ENCODE peak calls at places on chromosome 21, in seven cellular contexts. E is IMR-90; V is CD8-positive, alpha-beta memory T cell; A is lower lobe of right lung; U is psoas muscle; J is stomach; R is bronchial epithelial cell. P is an unnamed sample.
A peak's percentile ranks its signal among the peaks of the same experiment; 100 is the strongest.

GRCh38 chr21:41348434-41348833 is 13.4 kb upstream of the MX2 start:
- DNase-seq in A (no peak), R (no peak), E (no peak), U (no peak), V (no peak), J (no peak), P (no peak)

GRCh38 chr21:43767980-43768867 is 7.9 kb downstream of the CSTB start:
- DNase-seq in U (peak; percentile 53), J (peak; percentile 74), E (peak; percentile 75), V (no peak), A (peak; percentile 87), R (peak; percentile 89), P (peak; percentile 56)

GRCh38 chr21:41948404-41948895 is 5.4 kb downstream of the C2CD2 start:
- DNase-seq in R (no peak), V (no peak), J (no peak), E (no peak), U (no peak), A (no peak), P (no peak)

GRCh38 chr21:33760641-33761103 is 118.4 kb downstream of the ITSN1 start:
- DNase-seq in J (no peak), E (peak; percentile 86), R (no peak), U (no peak), A (no peak), V (no peak), P (no peak)

GRCh38 chr21:45617021-45617930 is 26.2 kb upstream of the PCBP3 start:
- DNase-seq in R (no peak), J (no peak), U (no peak), A (no peak), V (no peak), E (no peak), P (no peak)

GRCh38 chr21:45592208-45592619 is 50.0 kb upstream of the SLC19A1 start:
- DNase-seq in R (peak; percentile 4), E (no peak), A (peak; percentile 44), U (no peak), J (no peak), V (peak; percentile 43), P (no peak)

GRCh38 chr21:43881283-43881682 is 16.3 kb downstream of the AGPAT3 start:
- DNase-seq in U (no peak), E (no peak), A (no peak), V (no peak), J (no peak), R (no peak), P (no peak)

GRCh38 chr21:44454747-44455523 is at the start of gene LRRC3:
- DNase-seq in U (peak; percentile 88), R (peak; percentile 17), V (peak; percentile 74), E (peak; percentile 30), A (peak; percentile 93), J (peak; percentile 88), P (no peak)

GRCh38 chr21:41360072-41360821 is 1.6 kb upstream of the MX2 start:
- DNase-seq in A (no peak), U (peak; percentile 77), R (peak; percentile 7), J (peak; percentile 79), E (peak; percentile 26), V (no peak), P (no peak)

GRCh38 chr21:43574741-43575465 is 84.4 kb downstream of the HSF2BP start:
- DNase-seq in E (no peak), V (no peak), J (no peak), R (no peak), A (peak; percentile 70), U (peak; percentile 63), P (no peak)

GRCh38 chr21:42239556-42239955 is 20.6 kb downstream of the ABCG1 start:
- DNase-seq in E (no peak), V (no peak), J (no peak), R (no peak), A (no peak), U (peak; percentile 34), P (no peak)

GRCh38 chr21:42537106-42537742 is 23.6 kb downstream of the SLC37A1 start:
- DNase-seq in E (no peak), U (no peak), V (no peak), J (no peak), A (no peak), R (no peak), P (no peak)

GRCh38 chr21:40466893-40467483 is 380.0 kb downstream of the DSCAM start:
- DNase-seq in A (no peak), E (no peak), R (peak; percentile 44), U (no peak), J (no peak), V (no peak), P (peak; percentile 2)

GRCh38 chr21:46021978-46022544 is 40.5 kb downstream of the COL6A1 start:
- DNase-seq in J (peak; percentile 25), U (peak; percentile 87), R (no peak), V (no peak), A (no peak), E (no peak), P (no peak)

GRCh38 chr21:21806711-21807597 is 808.7 kb downstream of the NCAM2 start:
- DNase-seq in R (no peak), E (no peak), J (no peak), V (no peak), U (no peak), A (no peak), P (no peak)

GRCh38 chr21:44299458-44300261 is at the start of gene PFKL:
- DNase-seq in R (peak; percentile 21), E (peak; percentile 20), U (peak; percentile 79), J (peak; percentile 80), A (peak; percentile 80), V (peak; percentile 52), P (no peak)

GRCh38 chr21:28632718-28633408 is 359.8 kb downstream of the LTN1 start:
- DNase-seq in V (no peak), U (no peak), J (no peak), A (no peak), E (peak; percentile 83), R (peak; percentile 100), P (no peak)
- H3K4me3 ChIP-seq in V (no peak overlapping the region), U (no peak overlapping the region), J (no peak overlapping the region), A (no peak overlapping the region), E (no peak overlapping the region), R (no peak overlapping the region), P (no peak overlapping the region)

GRCh38 chr21:35026617-35027557 is 22.2 kb downstream of the RUNX1 start:
- DNase-seq in E (peak; percentile 48), J (peak; percentile 74), U (peak; percentile 76), R (peak; percentile 15), A (peak; percentile 88), V (peak; percentile 73), P (no peak)

GRCh38 chr21:35024475-35024874 is 24.6 kb downstream of the RUNX1 start:
- DNase-seq in A (no peak), U (no peak), E (no peak), J (no peak), V (no peak), R (no peak), P (no peak)

GRCh38 chr21:35025206-35026152 is 23.6 kb downstream of the RUNX1 start:
- DNase-seq in V (no peak), E (no peak), R (no peak), J (no peak), A (no peak), U (no peak), P (no peak)

GRCh38 chr21:35027558-35028450 is 21.3 kb downstream of the RUNX1 start:
- DNase-seq in U (no peak), A (no peak), J (no peak), R (no peak), V (no peak), E (no peak), P (no peak)

DNA sequence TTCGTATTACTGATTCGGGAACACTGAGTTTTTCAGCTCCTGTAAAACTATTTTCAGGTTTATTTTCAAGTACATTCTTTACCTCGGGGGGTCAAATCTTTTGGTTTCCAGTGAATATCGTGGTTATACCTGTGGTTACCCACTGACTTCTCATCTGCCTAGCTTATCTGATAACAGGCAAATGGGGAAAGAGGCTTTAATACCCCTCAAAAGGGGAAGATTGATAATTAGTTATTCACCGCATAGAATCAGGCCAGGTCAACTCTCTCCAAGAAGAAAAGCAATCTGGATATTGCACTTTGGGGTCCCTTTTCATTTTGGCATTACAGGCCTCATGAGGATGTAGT is 23.0 kb downstream of the RUNX1 start:
- DNase-seq in V (no peak), U (no peak), J (no peak), A (no peak), R (no peak), E (no peak), P (no peak)
- H3K4me3 ChIP-seq in V (peak overlapping the region; percentile 21), U (peak overlapping the region; percentile 11), J (no peak overlapping the region), A (peak overlapping the region; percentile 31), R (no peak overlapping the region), E (no peak overlapping the region), P (no peak overlapping the region)

GRCh38 chr21:15731243-15731613 is 1.4 kb downstream of the USP25 start:
- DNase-seq in U (no peak), V (no peak), A (no peak), E (no peak), J (no peak), R (peak; percentile 75), P (no peak)

GRCh38 chr21:15729674-15730483 is at the start of gene USP25:
- DNase-seq in J (peak; percentile 95), E (peak; percentile 60), V (peak; percentile 85), A (peak; percentile 94), R (peak; percentile 49), U (peak; percentile 97), P (no peak)

GRCh38 chr21:15732996-15733329 is 3.2 kb downstream of the USP25 start:
- DNase-seq in E (no peak), R (no peak), V (no peak), J (no peak), U (no peak), A (no peak), P (no peak)

GRCh38 chr21:15730484-15731242 is 881 bp downstream of the USP25 start:
- DNase-seq in E (no peak), A (no peak), U (peak; percentile 77), J (no peak), V (no peak), R (no peak), P (no peak)

GRCh38 chr21:15732290-15732995 is 2.7 kb downstream of the USP25 start:
- DNase-seq in R (peak; percentile 66), J (no peak), U (no peak), A (no peak), V (no peak), E (peak; percentile 51), P (no peak)
- H3K4me3 ChIP-seq in R (peak overlapping the region; percentile 88), J (peak overlapping the region; percentile 86), U (peak overlapping the region; percentile 93), A (peak overlapping the region; percentile 74), V (peak overlapping the region; percentile 69), E (peak overlapping the region; percentile 41), P (peak overlapping the region; percentile 85)

GRCh38 chr21:37915516-37915915 is 741 bp downstream of the KCNJ6 start:
- DNase-seq in R (no peak), E (no peak), U (no peak), J (no peak), A (no peak), V (no peak), P (no peak)

GRCh38 chr21:37917612-37918011 is 1.4 kb upstream of the KCNJ6 start:
- DNase-seq in E (peak; percentile 87), V (no peak), U (no peak), J (no peak), A (no peak), R (peak; percentile 71), P (no peak)

GRCh38 chr21:37916795-37917142 is 512 bp upstream of the KCNJ6 start:
- DNase-seq in R (no peak), U (no peak), J (no peak), A (no peak), V (no peak), E (no peak), P (no peak)

GRCh38 chr21:37914211-37914900 is 1.9 kb downstream of the KCNJ6 start:
- DNase-seq in V (no peak), E (peak; percentile 22), U (no peak), R (no peak), A (peak; percentile 57), J (no peak), P (no peak)

GRCh38 chr21:37915941-37916794 is at the start of gene KCNJ6:
- DNase-seq in R (no peak), V (no peak), U (no peak), E (peak; percentile 52), J (peak; percentile 35), A (peak; percentile 63), P (no peak)
- H3K4me3 ChIP-seq in R (no peak within 1 kb of the TSS), V (no peak within 1 kb of the TSS), U (peak within 1 kb of the TSS; percentile 21), E (peak within 1 kb of the TSS; percentile 14), J (peak within 1 kb of the TSS; percentile 29), A (peak within 1 kb of the TSS; percentile 35), P (peak within 1 kb of the TSS; percentile 44)

P was measured in epithelial cell of proximal tubule.